ENCODE peak calls at places on chromosomes 16 and 17, in seven cellular contexts. K, B, M, Q, D, E and O are unnamed samples.

GRCh38 chr16:14341324-14342225 is 270.5 kb downstream of the MRTFB start:
- DNase-seq in E (no peak), D (no peak), M (no peak), K (no peak), Q (no peak), B (no peak), O (no peak)

GRCh38 chr17:56822725-56823124 is 11.0 kb downstream of the C17orf67 start:
- DNase-seq in K (peak), Q (no peak), D (no peak), E (no peak), B (no peak), M (no peak), O (no peak)

GRCh38 chr16:53588081-53588648 is 85.2 kb upstream of the AKTIP start:
- DNase-seq in B (no peak), K (no peak), E (no peak), M (no peak), D (no peak), Q (no peak), O (no peak)

GRCh38 chr17:10156579-10157488 is 41.6 kb downstream of the GAS7 start:
- DNase-seq in Q (no peak), D (peak), K (no peak), E (no peak), M (no peak), B (no peak), O (peak)

GRCh38 chr17:81551458-81552243 is 502 bp downstream of the FAAP100 start:
- DNase-seq in M (no peak), B (no peak), K (peak), Q (no peak), E (peak), D (no peak), O (no peak)

GRCh38 chr17:80800775-80801391 is 190.8 kb upstream of the CHMP6 start:
- DNase-seq in B (no peak), M (no peak), K (no peak), D (no peak), Q (no peak), E (no peak), O (no peak)

GRCh38 chr17:47242648-47243047 is 11.0 kb upstream of the ITGB3 start:
- DNase-seq in E (no peak), M (no peak), K (no peak), B (no peak), Q (no peak), D (no peak), O (no peak)

GRCh38 chr17:60006160-60006559 is 41.6 kb upstream of the RNFT1 start:
- DNase-seq in M (no peak), Q (no peak), D (no peak), K (no peak), B (no peak), E (no peak), O (no peak)

GRCh38 chr16:11098601-11099377 is 154.4 kb downstream of the CLEC16A start:
- DNase-seq in E (no peak), D (peak), B (no peak), M (no peak), K (no peak), Q (no peak), O (no peak)

GRCh38 chr17:8022358-8023038 is 16.4 kb upstream of the ALOX15B start:
- DNase-seq in K (no peak), D (no peak), Q (no peak), E (peak), M (no peak), B (no peak), O (peak)

GRCh38 chr17:81044764-81045589 is 10.0 kb downstream of the BAIAP2 start:
- DNase-seq in B (no peak), E (peak), K (peak), D (peak), Q (no peak), M (no peak), O (peak)

GRCh38 chr17:17231621-17232302 is 5.2 kb downstream of the FLCN start:
- DNase-seq in K (no peak), E (no peak), D (no peak), Q (no peak), B (no peak), M (no peak), O (peak)

GRCh38 chr17:74805543-74805991 is 29.4 kb upstream of the NAT9 start:
- DNase-seq in E (no peak), K (no peak), Q (no peak), M (no peak), B (no peak), D (no peak), O (no peak)

GRCh38 chr16:2737238-2737605 is 15.2 kb upstream of the SRRM2 start:
- DNase-seq in E (no peak), B (no peak), D (no peak), M (no peak), Q (no peak), K (no peak), O (no peak)

GRCh38 chr17:57577751-57578607 is 167.1 kb downstream of the CCDC182 start:
- DNase-seq in K (no peak), B (no peak), M (no peak), D (peak), E (peak), Q (no peak), O (peak)

GRCh38 chr17:38864636-38865398 is 5.0 kb upstream of the LASP1 start:
- DNase-seq in Q (no peak), K (peak), M (no peak), D (no peak), E (peak), B (no peak), O (no peak)

GRCh38 chr16:23670137-23670776 is 8.4 kb upstream of the PLK1 start:
- DNase-seq in Q (no peak), B (no peak), D (peak), E (peak), M (no peak), K (peak), O (no peak)

GRCh38 chr17:79978545-79978852 is 57.2 kb downstream of the TBC1D16 start:
- DNase-seq in B (no peak), E (no peak), D (no peak), M (no peak), Q (no peak), K (peak), O (peak)

GRCh38 chr17:18324140-18325049 is 9.3 kb downstream of the SMCR8 start:
- DNase-seq in D (no peak), E (no peak), K (no peak), B (no peak), Q (no peak), M (no peak), O (peak)

GRCh38 chr17:2191785-2192184 is 111.8 kb downstream of the SMG6 start:
- DNase-seq in D (no peak), B (no peak), Q (no peak), K (peak), M (no peak), E (no peak), O (no peak)

GRCh38 chr17:20276430-20276829 is 190.9 kb downstream of the LGALS9B start:
- DNase-seq in K (no peak), Q (no peak), M (no peak), B (no peak), D (no peak), E (peak), O (no peak)

GRCh38 chr17:45451131-45451530 is 18.5 kb upstream of the ARHGAP27 start:
- DNase-seq in E (no peak), B (no peak), Q (no peak), D (no peak), K (no peak), M (no peak), O (peak)

GRCh38 chr17:19705201-19705600 is 11.2 kb downstream of the SLC47A2 start:
- DNase-seq in K (no peak), Q (no peak), M (no peak), D (no peak), B (no peak), E (no peak), O (no peak)

GRCh38 chr17:6355196-6355595 is 79.7 kb downstream of the AIPL1 start:
- DNase-seq in E (no peak), B (no peak), M (no peak), D (no peak), K (no peak), Q (no peak), O (no peak)

GRCh38 chr17:77409282-77410161 is 268.8 kb downstream of the SEC14L1 start:
- DNase-seq in B (no peak), Q (no peak), M (no peak), D (no peak), K (no peak), E (peak), O (peak)

GRCh38 chr17:65404761-65405160 is 156.7 kb downstream of the AXIN2 start:
- DNase-seq in B (no peak), K (no peak), M (no peak), D (no peak), E (no peak), Q (no peak), O (no peak)

GRCh38 chr16:75273054-75273925 is 21.9 kb upstream of the BCAR1 start:
- DNase-seq in Q (no peak), E (peak), K (peak), M (no peak), D (no peak), B (no peak), O (no peak)